ENCODE peak calls at places on chromosomes 7 and 10, in eight cellular contexts. One of them, this sample, is unnamed.

GRCh38 chr7:128918266-128918665 is 7.8 kb upstream of the KCP start:
- DNase-seq in bronchial epithelial cell: no peak
- DNase-seq in psoas muscle: no peak
- DNase-seq in substantia nigra: no peak
- DNase-seq in stimulated activated CD4-positive, alpha-beta T cell treated with anti-CD3 and anti-CD28 coated beads, Interleukin-15, amount 100 ng/mL, for 24 hours: no peak
- DNase-seq in SHP77: no peak
- DNase-seq in sciatic nerve: peak
- DNase-seq in NCI-H1092: no peak
- DNase-seq in this sample: no peak

GRCh38 chr10:101974091-101974799 is 81.7 kb downstream of the ARMH3 start:
- DNase-seq in bronchial epithelial cell: no peak
- DNase-seq in psoas muscle: no peak
- DNase-seq in substantia nigra: no peak
- DNase-seq in stimulated activated CD4-positive, alpha-beta T cell treated with anti-CD3 and anti-CD28 coated beads, Interleukin-15, amount 100 ng/mL, for 24 hours: no peak
- DNase-seq in SHP77: no peak
- DNase-seq in sciatic nerve: no peak
- DNase-seq in NCI-H1092: no peak
- DNase-seq in this sample: no peak

GRCh38 chr7:80618105-80618504 is 20.3 kb upstream of the CD36 start:
- DNase-seq in bronchial epithelial cell: no peak
- DNase-seq in psoas muscle: no peak
- DNase-seq in substantia nigra: no peak
- DNase-seq in stimulated activated CD4-positive, alpha-beta T cell treated with anti-CD3 and anti-CD28 coated beads, Interleukin-15, amount 100 ng/mL, for 24 hours: no peak
- DNase-seq in SHP77: no peak
- DNase-seq in sciatic nerve: no peak
- DNase-seq in NCI-H1092: no peak
- DNase-seq in this sample: peak

GRCh38 chr10:34651796-34652195 is 163.3 kb downstream of the PARD3 start:
- DNase-seq in bronchial epithelial cell: no peak
- DNase-seq in psoas muscle: no peak
- DNase-seq in substantia nigra: no peak
- DNase-seq in stimulated activated CD4-positive, alpha-beta T cell treated with anti-CD3 and anti-CD28 coated beads, Interleukin-15, amount 100 ng/mL, for 24 hours: no peak
- DNase-seq in SHP77: no peak
- DNase-seq in sciatic nerve: no peak
- DNase-seq in NCI-H1092: no peak
- DNase-seq in this sample: no peak

GRCh38 chr10:112229096-112229495 is 45.5 kb upstream of the GPAM start:
- DNase-seq in bronchial epithelial cell: peak
- DNase-seq in psoas muscle: no peak
- DNase-seq in substantia nigra: no peak
- DNase-seq in stimulated activated CD4-positive, alpha-beta T cell treated with anti-CD3 and anti-CD28 coated beads, Interleukin-15, amount 100 ng/mL, for 24 hours: no peak
- DNase-seq in SHP77: no peak
- DNase-seq in sciatic nerve: no peak
- DNase-seq in NCI-H1092: no peak
- DNase-seq in this sample: no peak

GRCh38 chr7:27147211-27148030 is at the start of gene HOXA6:
- DNase-seq in bronchial epithelial cell: no peak
- DNase-seq in psoas muscle: peak
- DNase-seq in substantia nigra: no peak
- DNase-seq in stimulated activated CD4-positive, alpha-beta T cell treated with anti-CD3 and anti-CD28 coated beads, Interleukin-15, amount 100 ng/mL, for 24 hours: no peak
- DNase-seq in SHP77: no peak
- DNase-seq in sciatic nerve: peak
- DNase-seq in NCI-H1092: no peak
- DNase-seq in this sample: no peak

GRCh38 chr7:128172963-128173362 is 68.1 kb upstream of the LEP start:
- DNase-seq in bronchial epithelial cell: no peak
- DNase-seq in psoas muscle: no peak
- DNase-seq in substantia nigra: no peak
- DNase-seq in stimulated activated CD4-positive, alpha-beta T cell treated with anti-CD3 and anti-CD28 coated beads, Interleukin-15, amount 100 ng/mL, for 24 hours: no peak
- DNase-seq in SHP77: no peak
- DNase-seq in sciatic nerve: no peak
- DNase-seq in NCI-H1092: no peak
- DNase-seq in this sample: no peak

GRCh38 chr7:47576909-47577255 is 5.0 kb downstream of the TNS3 start:
- DNase-seq in bronchial epithelial cell: no peak
- DNase-seq in psoas muscle: no peak
- DNase-seq in substantia nigra: no peak
- DNase-seq in stimulated activated CD4-positive, alpha-beta T cell treated with anti-CD3 and anti-CD28 coated beads, Interleukin-15, amount 100 ng/mL, for 24 hours: no peak
- DNase-seq in SHP77: no peak
- DNase-seq in sciatic nerve: no peak
- DNase-seq in NCI-H1092: no peak
- DNase-seq in this sample: no peak